ENCODE peak calls at places on chromosomes 3 and 15, in five cellular contexts. D is left ventricle myocardium inferior, K is type B pancreatic cell, U is B cell, Y is heart left ventricle. G is an unnamed sample.

GRCh38 chr3:107366766-107367165 is 10.5 kb upstream of the CCDC54 start:
- DNase-seq in Y (no peak), U (no peak), D (no peak), K (no peak), G (no peak)

GRCh38 chr3:41097896-41098496 is 101.3 kb upstream of the CTNNB1 start:
- DNase-seq in K (no peak), U (no peak), D (no peak), Y (no peak), G (no peak)

GRCh38 chr3:178112134-178112533 is 424.1 kb upstream of the KCNMB2 start:
- DNase-seq in K (no peak), D (no peak), U (no peak), Y (no peak), G (no peak)

GRCh38 chr15:84880007-84880406 is 4.5 kb upstream of the SLC28A1 start:
- DNase-seq in K (no peak), D (no peak), U (no peak), Y (no peak), G (no peak)

GRCh38 chr3:59608356-59608755 is 558.5 kb upstream of the CFAP20DC start:
- DNase-seq in K (no peak), Y (no peak), D (no peak), U (no peak), G (no peak)

GRCh38 chr15:37824717-37825382 is 109.6 kb upstream of the TMCO5A start:
- DNase-seq in D (no peak), U (no peak), Y (no peak), K (no peak), G (peak; percentile 17)

GRCh38 chr3:61649381-61650170 is 88.2 kb downstream of the PTPRG start:
- DNase-seq in Y (no peak), U (no peak), D (no peak), K (no peak), G (no peak)

GRCh38 chr3:146142757-146143156 is 18.2 kb downstream of the PLOD2 start:
- DNase-seq in K (no peak), Y (no peak), U (no peak), D (no peak), G (no peak)

GRCh38 chr3:28668377-28668721 is 319.7 kb upstream of the AZI2 start:
- DNase-seq in K (no peak), Y (no peak), U (no peak), D (no peak), G (no peak)

GRCh38 chr3:150519026-150519425 is 27.3 kb downstream of the SERP1 start:
- DNase-seq in K (no peak), Y (no peak), D (no peak), U (no peak), G (no peak)

GRCh38 chr15:91224750-91225380 is 124.8 kb downstream of the SV2B start:
- DNase-seq in D (no peak), K (no peak), Y (no peak), U (no peak), G (peak; percentile 72)

GRCh38 chr3:187368251-187368733 is at the start of gene RTP4:
- DNase-seq in U (peak; percentile 71), D (no peak), Y (no peak), K (no peak), G (peak; percentile 41)

GRCh38 chr3:185365281-185366211 is 2.6 kb downstream of the MAP3K13 start:
- DNase-seq in Y (no peak), K (no peak), U (no peak), D (no peak), G (peak; percentile 79)

GRCh38 chr3:187736418-187736871 is 8.8 kb downstream of the BCL6 start:
- DNase-seq in K (peak; percentile 27), U (no peak), Y (peak; percentile 65), D (no peak), G (no peak)

GRCh38 chr3:47984089-47984759 is 32.0 kb downstream of the MAP4 start:
- DNase-seq in D (no peak), K (no peak), U (no peak), Y (no peak), G (no peak)

GRCh38 chr3:187286467-187287059 is 5.0 kb downstream of the MASP1 start:
- DNase-seq in U (no peak), D (no peak), Y (no peak), K (no peak), G (no peak)

GRCh38 chr15:33045066-33045810 is 149.3 kb downstream of the FMN1 start:
- DNase-seq in K (no peak), Y (no peak), D (no peak), U (no peak), G (no peak)

GRCh38 chr3:147153830-147154539 is 252.4 kb downstream of the ZIC4 start:
- DNase-seq in Y (no peak), K (no peak), U (no peak), D (no peak), G (no peak)

GRCh38 chr15:57377478-57377847 is 1.2 kb downstream of the CGNL1 start:
- DNase-seq in U (no peak), K (no peak), D (no peak), Y (no peak), G (peak; percentile 28)

GRCh38 chr3:72887378-72887722 is 496 bp upstream of the GXYLT2 start:
- DNase-seq in U (no peak), Y (no peak), D (no peak), K (no peak), G (no peak)

DNA sequence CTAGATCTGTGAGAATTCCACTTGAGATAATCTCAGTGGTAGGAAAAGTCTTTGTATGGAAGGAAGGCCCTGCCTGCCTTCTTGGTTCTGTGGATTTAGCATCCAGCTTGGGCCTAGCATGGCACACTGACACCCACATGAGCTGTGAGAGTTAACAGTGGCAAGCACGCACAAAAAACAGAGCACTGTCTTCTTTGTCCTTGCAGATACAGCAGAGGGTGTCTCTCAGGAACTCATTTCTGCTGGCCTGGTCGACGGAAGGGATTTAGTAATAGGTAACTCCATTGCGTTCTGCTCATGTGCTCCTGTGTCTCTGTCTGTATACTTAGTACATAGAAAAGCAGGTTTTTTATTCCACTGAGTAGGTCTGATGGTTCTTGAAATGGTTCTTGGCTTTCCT is 14.4 kb upstream of the SLC22A13 start:
- DNase-seq in K (no peak), Y (no peak), D (no peak), U (no peak), G (no peak)
- TF ChIP-seq CTCF in K (no peak), Y (no peak), D (no peak), U (no peak), G (no peak)

DNA sequence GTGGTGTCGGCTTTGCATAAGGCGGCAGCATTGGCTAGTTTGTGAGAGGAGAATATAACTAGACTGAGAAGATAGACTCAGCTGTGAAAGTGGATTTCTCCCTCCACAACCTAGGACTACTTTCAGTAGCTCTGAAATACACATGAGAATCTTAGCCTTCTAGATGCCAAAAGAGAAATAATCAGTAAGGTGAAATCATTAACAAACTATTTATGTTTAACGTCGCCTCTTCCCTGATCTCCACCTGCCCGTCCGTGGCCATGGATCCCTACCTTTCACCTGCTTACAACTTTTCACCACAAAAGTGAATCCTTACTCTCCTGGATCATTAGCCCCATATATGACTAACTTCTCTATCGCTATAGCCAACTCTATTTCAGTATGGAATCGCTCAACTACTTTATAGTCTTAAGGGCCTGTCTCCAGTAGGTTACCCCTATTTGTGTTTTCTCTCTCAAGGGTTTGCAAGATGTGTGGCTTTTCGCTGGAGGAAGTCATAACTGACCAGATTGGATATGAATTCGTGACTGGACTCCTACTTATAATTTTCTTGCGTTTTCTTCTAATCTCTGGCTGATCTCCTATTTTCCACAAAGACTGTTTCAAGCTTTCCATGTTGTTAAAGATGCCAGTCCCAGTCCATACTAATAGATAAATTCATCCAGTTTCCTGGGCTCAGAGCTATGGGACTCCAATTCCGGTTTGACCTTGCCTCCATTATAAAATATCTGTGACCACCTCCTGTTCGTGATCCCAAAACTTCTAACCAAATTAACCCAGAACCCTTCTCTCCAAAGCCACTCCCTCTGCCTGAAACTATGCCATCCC is 1.1 kb upstream of the STAG1 start:
- DNase-seq in D (no peak), U (no peak), Y (no peak), K (no peak), G (no peak)
- TF ChIP-seq CTCF in D (no peak), U (no peak), Y (peak; percentile 32), K (no peak), G (no peak)

DNA sequence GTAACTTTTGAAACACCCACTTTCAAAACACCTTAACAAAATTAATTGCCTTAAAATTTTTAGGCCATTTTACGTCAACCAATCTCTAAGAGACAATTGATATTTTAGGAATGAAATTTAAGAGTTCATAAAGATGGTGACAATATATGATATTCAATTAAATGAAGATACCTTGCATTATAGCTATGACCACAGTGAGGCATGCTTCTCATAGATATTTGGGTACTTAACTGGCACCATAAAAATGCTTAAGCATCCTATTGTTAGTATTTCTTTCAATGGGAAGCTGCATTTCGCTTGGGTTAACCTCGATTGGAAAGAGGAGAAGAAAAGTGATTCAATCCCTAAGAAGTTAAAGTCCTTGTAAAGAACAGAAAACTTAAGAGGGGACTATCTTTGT is 209.0 kb downstream of the GAP43 start:
- DNase-seq in Y (no peak), U (no peak), D (no peak), K (no peak), G (no peak)
- TF ChIP-seq CTCF in Y (no peak), U (no peak), D (no peak), K (no peak), G (no peak)

DNA sequence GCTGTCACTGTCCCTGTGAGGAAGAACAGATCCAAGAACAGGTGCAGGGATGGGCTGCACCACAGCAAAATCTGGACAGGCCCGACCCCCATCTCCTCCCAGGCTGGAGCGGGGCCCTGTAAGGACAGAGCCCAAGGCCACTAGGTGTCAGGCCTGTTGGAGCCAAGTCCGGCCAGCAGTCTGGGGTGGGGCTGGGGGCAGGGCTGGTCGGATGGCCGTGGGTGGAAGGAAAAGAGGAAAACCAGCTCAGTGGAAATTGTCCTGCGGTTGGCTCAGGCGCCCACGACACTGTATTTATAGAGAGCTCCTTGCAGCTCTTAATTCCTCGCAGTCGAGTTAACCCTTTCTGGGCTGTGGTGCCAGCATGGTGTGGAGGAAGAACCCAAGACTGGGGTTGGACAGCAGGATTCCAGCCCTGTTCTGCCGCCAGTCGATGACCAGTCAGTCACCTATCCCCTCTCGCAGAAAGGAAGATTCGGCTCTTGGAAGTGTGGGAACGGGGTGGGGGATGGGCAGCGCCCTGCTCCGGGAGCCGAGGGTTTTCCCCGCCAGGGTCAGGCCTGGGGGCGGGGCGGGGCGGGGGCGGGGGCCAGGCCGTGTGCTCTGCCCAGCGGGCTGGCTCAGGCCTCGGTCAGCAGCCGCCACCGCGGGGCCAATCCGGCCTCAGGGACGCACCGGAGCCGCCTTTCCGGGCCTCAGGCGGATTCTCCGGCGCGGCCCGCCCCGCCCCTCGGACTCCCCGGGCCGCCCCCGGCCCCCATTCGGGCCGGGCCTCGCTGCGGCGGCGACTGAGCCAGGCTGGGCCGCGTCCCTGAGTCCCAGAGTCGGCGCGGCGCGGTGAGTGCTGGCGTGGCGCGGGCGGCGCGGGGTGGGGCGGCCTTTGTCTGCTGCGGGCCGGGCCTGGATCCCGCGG is at the start of gene CD276:
- DNase-seq in D (peak; percentile 83), Y (peak; percentile 88), U (peak; percentile 21), K (peak; percentile 75), G (peak; percentile 83)
- TF ChIP-seq CTCF in D (peak; percentile 41), Y (peak; percentile 45), U (no peak), K (peak; percentile 48), G (peak; percentile 31)

G was measured in Calu3.